ENCODE peak calls at places on chromosome 11, in four cellular contexts. U, I, C and H are unnamed samples.

GRCh38 chr11:883527-883926 is 27.1 kb downstream of the CHID1 start:
- DNase-seq in U (no peak), I (no peak), C (no peak), H (no peak)

GRCh38 chr11:117096140-117096972 is 1.9 kb downstream of the SIK3 start:
- DNase-seq in U (peak; percentile 36), I (peak; percentile 78), C (peak; percentile 80), H (peak; percentile 32)

GRCh38 chr11:123169821-123170220 is 25.2 kb downstream of the CLMP start:
- DNase-seq in U (no peak), I (no peak), C (no peak), H (no peak)

GRCh38 chr11:27282141-27282590 is 80.8 kb downstream of the CCDC34 start:
- DNase-seq in U (no peak), I (peak; percentile 60), C (no peak), H (no peak)

GRCh38 chr11:71476926-71477636 is 24.1 kb downstream of the NADSYN1 start:
- DNase-seq in U (no peak), I (no peak), C (no peak), H (no peak)

GRCh38 chr11:66363187-66363601 is 8.4 kb downstream of the SLC29A2 start:
- DNase-seq in U (no peak), I (no peak), C (no peak), H (no peak)

GRCh38 chr11:62627718-62628117 is 5.9 kb upstream of the B3GAT3 start:
- DNase-seq in U (no peak), I (no peak), C (no peak), H (no peak)

GRCh38 chr11:93784935-93785360 is 866 bp downstream of the MED17 start:
- DNase-seq in U (peak; percentile 21), I (no peak), C (no peak), H (no peak)

GRCh38 chr11:71120346-71120963 is 131.9 kb downstream of the SHANK2 start:
- DNase-seq in U (no peak), I (peak; percentile 38), C (peak; percentile 8), H (peak; percentile 84)

GRCh38 chr11:126636911-126637799 is 281.7 kb downstream of the ST3GAL4 start:
- DNase-seq in U (no peak), I (no peak), C (no peak), H (no peak)

GRCh38 chr11:80280737-80281136 is 839.9 kb upstream of the TENM4 start:
- DNase-seq in U (no peak), I (no peak), C (no peak), H (no peak)

GRCh38 chr11:75350743-75351540 is 519 bp downstream of the ARRB1 start:
- DNase-seq in U (peak; percentile 67), I (no peak), C (peak; percentile 74), H (peak; percentile 56)

GRCh38 chr11:2300290-2300935 is 1.3 kb downstream of the C11orf21 start:
- DNase-seq in U (no peak), I (no peak), C (no peak), H (no peak)

GRCh38 chr11:37504925-37505324 is 906.9 kb upstream of the RAG2 start:
- DNase-seq in U (no peak), I (no peak), C (no peak), H (no peak)

GRCh38 chr11:77082838-77083552 is 16.2 kb downstream of the CAPN5 start:
- DNase-seq in U (peak; percentile 82), I (no peak), C (no peak), H (peak; percentile 10)

GRCh38 chr11:86070435-86071056 is 1.7 kb upstream of the PICALM start:
- DNase-seq in U (no peak), I (no peak), C (no peak), H (no peak)

GRCh38 chr11:9150501-9150900 is 59.1 kb upstream of the SCUBE2 start:
- DNase-seq in U (no peak), I (no peak), C (no peak), H (no peak)

GRCh38 chr11:60169264-60169915 is 13.5 kb downstream of the MS4A6A start:
- DNase-seq in U (no peak), I (peak; percentile 33), C (peak; percentile 58), H (peak; percentile 28)

GRCh38 chr11:19370100-19370861 is 129.5 kb upstream of the E2F8 start:
- DNase-seq in U (no peak), I (no peak), C (no peak), H (no peak)

GRCh38 chr11:74681686-74682651 is 49.3 kb downstream of the CHRDL2 start:
- DNase-seq in U (no peak), I (no peak), C (no peak), H (no peak)

GRCh38 chr11:126886636-126887035 is 113.9 kb downstream of the KIRREL3 start:
- DNase-seq in U (no peak), I (no peak), C (no peak), H (no peak)

GRCh38 chr11:85889676-85890579 is 34.7 kb downstream of the CCDC83 start:
- DNase-seq in U (no peak), I (peak; percentile 13), C (peak; percentile 9), H (no peak)

GRCh38 chr11:120236169-120237107 is 3.5 kb upstream of the POU2F3 start:
- DNase-seq in U (no peak), I (no peak), C (peak; percentile 70), H (no peak)

GRCh38 chr11:44269369-44270351 is 40.3 kb downstream of the ALX4 start:
- DNase-seq in U (no peak), I (no peak), C (peak; percentile 93), H (no peak)

GRCh38 chr11:111575748-111576147 is 26.5 kb upstream of the SIK2 start:
- DNase-seq in U (no peak), I (no peak), C (no peak), H (no peak)

GRCh38 chr11:107457205-107457557 is 444 bp downstream of the CWF19L2 start:
- DNase-seq in U (peak; percentile 15), I (no peak), C (peak; percentile 43), H (no peak)

GRCh38 chr11:33040862-33041453 is 1.6 kb downstream of the TCP11L1 start:
- DNase-seq in U (no peak), I (no peak), C (no peak), H (no peak)

GRCh38 chr11:33672273-33672672 is 28.4 kb downstream of the C11orf91 start:
- DNase-seq in U (no peak), I (no peak), C (no peak), H (no peak)

GRCh38 chr11:118443590-118444218 is 7.4 kb downstream of the KMT2A start:
- DNase-seq in U (no peak), I (no peak), C (no peak), H (no peak)
- TF ChIP-seq FOXJ3 in U (no peak), I (no peak), C (no peak), H (no peak)

GRCh38 chr11:64071849-64072248 is 36.1 kb downstream of the FLRT1 start:
- DNase-seq in U (no peak), I (no peak), C (no peak), H (no peak)

GRCh38 chr11:64072403-64072802 is 36.7 kb downstream of the FLRT1 start:
- DNase-seq in U (no peak), I (no peak), C (no peak), H (no peak)

GRCh38 chr11:64074239-64074638 is 38.5 kb downstream of the FLRT1 start:
- DNase-seq in U (no peak), I (no peak), C (peak; percentile 80), H (no peak)

GRCh38 chr11:64072871-64073270 is 37.1 kb downstream of the FLRT1 start:
- DNase-seq in U (no peak), I (no peak), C (no peak), H (no peak)

DNA sequence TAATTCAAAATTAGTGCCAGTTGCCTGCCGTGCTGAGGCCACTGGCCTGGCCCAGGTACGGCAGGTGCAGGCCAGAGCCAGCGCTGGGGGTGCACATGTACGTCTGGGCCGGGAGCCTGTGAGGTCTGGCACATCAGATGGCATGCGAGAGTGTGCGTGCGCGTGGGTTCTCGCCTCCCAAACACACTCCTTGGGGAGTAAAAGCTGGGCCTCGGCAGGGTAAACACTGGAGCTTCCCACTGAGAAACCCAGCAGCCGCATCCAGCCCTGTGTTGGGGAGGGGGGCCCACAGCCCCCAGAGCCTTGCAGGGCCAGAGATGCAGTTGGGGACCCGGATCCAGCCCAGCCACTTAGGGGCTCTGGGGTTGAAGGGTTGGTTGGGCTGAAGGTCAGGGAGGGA is 37.8 kb downstream of the FLRT1 start:
- DNase-seq in U (no peak), I (no peak), C (no peak), H (no peak)
- TF ChIP-seq FOXJ3 in U (no peak), I (no peak), C (no peak), H (no peak)

GRCh38 chr11:73293356-73293936 is 14.6 kb upstream of the ARHGEF17 start:
- DNase-seq in U (no peak), I (no peak), C (no peak), H (no peak)
- TF ChIP-seq FOXJ3 in U (no peak), I (no peak), C (no peak), H (no peak)

GRCh38 chr11:84685976-84686375 is 941.2 kb downstream of the DLG2 start:
- DNase-seq in U (no peak), I (no peak), C (no peak), H (no peak)
- TF ChIP-seq FOXJ3 in U (no peak), I (no peak), C (no peak), H (no peak)

DNA sequence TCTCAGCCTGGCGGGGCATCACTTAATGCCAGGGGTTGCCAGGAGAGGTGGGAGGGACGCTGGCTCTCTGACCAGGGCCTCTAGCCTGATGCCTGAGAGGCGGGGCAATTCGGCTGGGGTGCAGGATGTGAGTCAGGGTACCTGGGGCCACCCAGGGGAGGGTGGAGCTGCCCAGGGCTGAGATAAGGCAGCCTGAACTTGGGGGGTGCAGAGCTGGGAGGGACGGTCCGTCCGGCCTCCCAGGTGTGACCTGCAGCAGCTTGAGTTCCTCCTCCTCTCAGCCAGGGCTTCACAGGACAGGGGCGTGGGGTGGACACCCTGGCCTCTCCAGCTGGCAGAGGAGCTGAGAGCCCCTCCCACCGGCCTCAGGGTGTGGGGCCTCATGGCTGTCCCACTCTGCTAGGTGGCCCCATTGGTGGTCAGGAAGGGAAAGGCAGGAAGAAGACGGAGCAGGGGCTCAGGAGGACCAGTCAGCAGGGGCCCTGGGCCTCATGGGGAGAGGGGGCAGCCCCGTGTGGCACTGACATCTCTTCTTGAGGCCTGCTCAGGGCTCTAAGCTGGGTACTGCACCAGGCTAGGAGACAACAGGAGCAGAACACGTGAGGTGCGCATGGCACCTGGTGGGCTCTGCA is 942 bp upstream of the RPS6KA4 start:
- DNase-seq in U (peak; percentile 63), I (peak; percentile 20), C (peak; percentile 89), H (no peak)
- TF ChIP-seq FOXJ3 in U (no peak), I (no peak), C (no peak), H (no peak)

DNA sequence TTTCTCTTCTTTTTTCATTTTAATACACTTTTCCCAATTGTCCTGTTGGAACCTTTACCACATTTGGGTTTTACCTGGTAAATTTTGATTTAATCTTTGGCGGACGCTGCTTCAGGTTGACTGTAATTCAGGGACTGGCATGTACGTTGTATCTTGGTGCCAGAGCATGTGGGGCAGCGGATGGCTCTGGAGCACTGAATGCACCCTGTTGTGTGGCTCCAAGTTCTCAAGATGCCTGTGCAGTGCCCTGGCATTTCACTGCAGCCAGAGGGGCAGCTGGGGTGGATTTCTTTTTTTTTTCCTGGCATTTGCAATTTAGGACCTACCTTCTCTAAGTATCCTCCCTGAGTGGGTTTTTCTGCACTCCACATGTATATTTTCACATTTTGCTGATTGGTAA is 242.2 kb downstream of the BLID start:
- DNase-seq in U (no peak), I (no peak), C (no peak), H (no peak)
- TF ChIP-seq FOXJ3 in U (no peak), I (no peak), C (no peak), H (no peak)